ENCODE peak calls at places on chromosomes 1 and 21, in seven cellular contexts. One of them, this sample, is unnamed.

GRCh38 chr1:12245116-12245515 is 15.3 kb downstream of the VPS13D start:
- DNase-seq in brain microvascular endothelial cell: no peak
- DNase-seq in thoracic aorta: no peak
- DNase-seq in stimulated activated CD4-positive, alpha-beta T cell treated with anti-CD3 and anti-CD28 coated beads, Interleukin-15, amount 100 ng/mL, for 24 hours: no peak
- DNase-seq in cardiac septum: no peak
- DNase-seq in stimulated activated CD8-positive, alpha-beta memory T cell treated with anti-CD3 and anti-CD28 coated beads, Interleukin-15, amount 100 ng/mL, for 24 hours: no peak
- DNase-seq in stromal cell of bone marrow: peak
- DNase-seq in this sample: no peak

GRCh38 chr1:201447911-201448871 is 20.8 kb downstream of the PHLDA3 start:
- DNase-seq in brain microvascular endothelial cell: peak
- DNase-seq in thoracic aorta: no peak
- DNase-seq in stimulated activated CD4-positive, alpha-beta T cell treated with anti-CD3 and anti-CD28 coated beads, Interleukin-15, amount 100 ng/mL, for 24 hours: peak
- DNase-seq in cardiac septum: peak
- DNase-seq in stimulated activated CD8-positive, alpha-beta memory T cell treated with anti-CD3 and anti-CD28 coated beads, Interleukin-15, amount 100 ng/mL, for 24 hours: peak
- DNase-seq in stromal cell of bone marrow: no peak
- DNase-seq in this sample: peak

GRCh38 chr1:203028067-203028783 is 1.9 kb downstream of the PPFIA4 start:
- DNase-seq in brain microvascular endothelial cell: no peak
- DNase-seq in thoracic aorta: no peak
- DNase-seq in stimulated activated CD4-positive, alpha-beta T cell treated with anti-CD3 and anti-CD28 coated beads, Interleukin-15, amount 100 ng/mL, for 24 hours: no peak
- DNase-seq in cardiac septum: no peak
- DNase-seq in stimulated activated CD8-positive, alpha-beta memory T cell treated with anti-CD3 and anti-CD28 coated beads, Interleukin-15, amount 100 ng/mL, for 24 hours: no peak
- DNase-seq in stromal cell of bone marrow: no peak
- DNase-seq in this sample: no peak

GRCh38 chr1:147534386-147534785 is 6.9 kb upstream of the BCL9 start:
- DNase-seq in brain microvascular endothelial cell: no peak
- DNase-seq in thoracic aorta: no peak
- DNase-seq in stimulated activated CD4-positive, alpha-beta T cell treated with anti-CD3 and anti-CD28 coated beads, Interleukin-15, amount 100 ng/mL, for 24 hours: no peak
- DNase-seq in cardiac septum: no peak
- DNase-seq in stimulated activated CD8-positive, alpha-beta memory T cell treated with anti-CD3 and anti-CD28 coated beads, Interleukin-15, amount 100 ng/mL, for 24 hours: no peak
- DNase-seq in stromal cell of bone marrow: peak
- DNase-seq in this sample: no peak

GRCh38 chr1:97006044-97006676 is 284.6 kb downstream of the PTBP2 start:
- DNase-seq in brain microvascular endothelial cell: peak
- DNase-seq in thoracic aorta: no peak
- DNase-seq in stimulated activated CD4-positive, alpha-beta T cell treated with anti-CD3 and anti-CD28 coated beads, Interleukin-15, amount 100 ng/mL, for 24 hours: no peak
- DNase-seq in cardiac septum: no peak
- DNase-seq in stimulated activated CD8-positive, alpha-beta memory T cell treated with anti-CD3 and anti-CD28 coated beads, Interleukin-15, amount 100 ng/mL, for 24 hours: no peak
- DNase-seq in stromal cell of bone marrow: peak
- DNase-seq in this sample: peak

GRCh38 chr21:39115659-39116235 is 67.5 kb downstream of the PSMG1 start:
- DNase-seq in brain microvascular endothelial cell: no peak
- DNase-seq in thoracic aorta: no peak
- DNase-seq in stimulated activated CD4-positive, alpha-beta T cell treated with anti-CD3 and anti-CD28 coated beads, Interleukin-15, amount 100 ng/mL, for 24 hours: no peak
- DNase-seq in cardiac septum: no peak
- DNase-seq in stimulated activated CD8-positive, alpha-beta memory T cell treated with anti-CD3 and anti-CD28 coated beads, Interleukin-15, amount 100 ng/mL, for 24 hours: no peak
- DNase-seq in stromal cell of bone marrow: no peak
- DNase-seq in this sample: no peak

GRCh38 chr1:16625497-16626408 is 12.4 kb upstream of the NBPF1 start:
- DNase-seq in brain microvascular endothelial cell: no peak
- DNase-seq in thoracic aorta: no peak
- DNase-seq in stimulated activated CD4-positive, alpha-beta T cell treated with anti-CD3 and anti-CD28 coated beads, Interleukin-15, amount 100 ng/mL, for 24 hours: no peak
- DNase-seq in cardiac septum: peak
- DNase-seq in stimulated activated CD8-positive, alpha-beta memory T cell treated with anti-CD3 and anti-CD28 coated beads, Interleukin-15, amount 100 ng/mL, for 24 hours: no peak
- DNase-seq in stromal cell of bone marrow: no peak
- DNase-seq in this sample: no peak

GRCh38 chr1:223887724-223888428 is 42.1 kb upstream of the TP53BP2 start:
- DNase-seq in brain microvascular endothelial cell: peak
- DNase-seq in thoracic aorta: peak
- DNase-seq in stimulated activated CD4-positive, alpha-beta T cell treated with anti-CD3 and anti-CD28 coated beads, Interleukin-15, amount 100 ng/mL, for 24 hours: no peak
- DNase-seq in cardiac septum: no peak
- DNase-seq in stimulated activated CD8-positive, alpha-beta memory T cell treated with anti-CD3 and anti-CD28 coated beads, Interleukin-15, amount 100 ng/mL, for 24 hours: no peak
- DNase-seq in stromal cell of bone marrow: peak
- DNase-seq in this sample: no peak

GRCh38 chr1:32345289-32345827 is 9.3 kb upstream of the MARCKSL1 start:
- DNase-seq in brain microvascular endothelial cell: no peak
- DNase-seq in thoracic aorta: no peak
- DNase-seq in stimulated activated CD4-positive, alpha-beta T cell treated with anti-CD3 and anti-CD28 coated beads, Interleukin-15, amount 100 ng/mL, for 24 hours: no peak
- DNase-seq in cardiac septum: no peak
- DNase-seq in stimulated activated CD8-positive, alpha-beta memory T cell treated with anti-CD3 and anti-CD28 coated beads, Interleukin-15, amount 100 ng/mL, for 24 hours: no peak
- DNase-seq in stromal cell of bone marrow: no peak
- DNase-seq in this sample: no peak

GRCh38 chr1:202192770-202193613 is 607 bp upstream of the LGR6 start:
- DNase-seq in brain microvascular endothelial cell: peak
- DNase-seq in thoracic aorta: no peak
- DNase-seq in stimulated activated CD4-positive, alpha-beta T cell treated with anti-CD3 and anti-CD28 coated beads, Interleukin-15, amount 100 ng/mL, for 24 hours: peak
- DNase-seq in cardiac septum: no peak
- DNase-seq in stimulated activated CD8-positive, alpha-beta memory T cell treated with anti-CD3 and anti-CD28 coated beads, Interleukin-15, amount 100 ng/mL, for 24 hours: peak
- DNase-seq in stromal cell of bone marrow: no peak
- DNase-seq in this sample: peak

GRCh38 chr1:15261155-15262002 is 14.4 kb downstream of the FHAD1 start:
- DNase-seq in brain microvascular endothelial cell: no peak
- DNase-seq in thoracic aorta: no peak
- DNase-seq in stimulated activated CD4-positive, alpha-beta T cell treated with anti-CD3 and anti-CD28 coated beads, Interleukin-15, amount 100 ng/mL, for 24 hours: peak
- DNase-seq in cardiac septum: no peak
- DNase-seq in stimulated activated CD8-positive, alpha-beta memory T cell treated with anti-CD3 and anti-CD28 coated beads, Interleukin-15, amount 100 ng/mL, for 24 hours: no peak
- DNase-seq in stromal cell of bone marrow: no peak
- DNase-seq in this sample: no peak

GRCh38 chr1:235397733-235398132 is 30.5 kb downstream of the TBCE start:
- DNase-seq in brain microvascular endothelial cell: peak
- DNase-seq in thoracic aorta: no peak
- DNase-seq in stimulated activated CD4-positive, alpha-beta T cell treated with anti-CD3 and anti-CD28 coated beads, Interleukin-15, amount 100 ng/mL, for 24 hours: no peak
- DNase-seq in cardiac septum: no peak
- DNase-seq in stimulated activated CD8-positive, alpha-beta memory T cell treated with anti-CD3 and anti-CD28 coated beads, Interleukin-15, amount 100 ng/mL, for 24 hours: no peak
- DNase-seq in stromal cell of bone marrow: peak
- DNase-seq in this sample: no peak

GRCh38 chr1:234486858-234487830 is 8.2 kb upstream of the TARBP1 start:
- DNase-seq in brain microvascular endothelial cell: peak
- DNase-seq in thoracic aorta: no peak
- DNase-seq in stimulated activated CD4-positive, alpha-beta T cell treated with anti-CD3 and anti-CD28 coated beads, Interleukin-15, amount 100 ng/mL, for 24 hours: peak
- DNase-seq in cardiac septum: no peak
- DNase-seq in stimulated activated CD8-positive, alpha-beta memory T cell treated with anti-CD3 and anti-CD28 coated beads, Interleukin-15, amount 100 ng/mL, for 24 hours: no peak
- DNase-seq in stromal cell of bone marrow: peak
- DNase-seq in this sample: no peak

GRCh38 chr1:153774036-153774435 is 1.2 kb upstream of the SLC27A3 start:
- DNase-seq in brain microvascular endothelial cell: no peak
- DNase-seq in thoracic aorta: no peak
- DNase-seq in stimulated activated CD4-positive, alpha-beta T cell treated with anti-CD3 and anti-CD28 coated beads, Interleukin-15, amount 100 ng/mL, for 24 hours: no peak
- DNase-seq in cardiac septum: no peak
- DNase-seq in stimulated activated CD8-positive, alpha-beta memory T cell treated with anti-CD3 and anti-CD28 coated beads, Interleukin-15, amount 100 ng/mL, for 24 hours: no peak
- DNase-seq in stromal cell of bone marrow: no peak
- DNase-seq in this sample: no peak

GRCh38 chr1:99481391-99481996 is 164.4 kb upstream of the PALMD start:
- DNase-seq in brain microvascular endothelial cell: peak
- DNase-seq in thoracic aorta: no peak
- DNase-seq in stimulated activated CD4-positive, alpha-beta T cell treated with anti-CD3 and anti-CD28 coated beads, Interleukin-15, amount 100 ng/mL, for 24 hours: peak
- DNase-seq in cardiac septum: no peak
- DNase-seq in stimulated activated CD8-positive, alpha-beta memory T cell treated with anti-CD3 and anti-CD28 coated beads, Interleukin-15, amount 100 ng/mL, for 24 hours: no peak
- DNase-seq in stromal cell of bone marrow: peak
- DNase-seq in this sample: peak

GRCh38 chr21:38386967-38387366 is 111.3 kb downstream of the ERG start:
- DNase-seq in brain microvascular endothelial cell: peak
- DNase-seq in thoracic aorta: no peak
- DNase-seq in stimulated activated CD4-positive, alpha-beta T cell treated with anti-CD3 and anti-CD28 coated beads, Interleukin-15, amount 100 ng/mL, for 24 hours: no peak
- DNase-seq in cardiac septum: peak
- DNase-seq in stimulated activated CD8-positive, alpha-beta memory T cell treated with anti-CD3 and anti-CD28 coated beads, Interleukin-15, amount 100 ng/mL, for 24 hours: no peak
- DNase-seq in stromal cell of bone marrow: no peak
- DNase-seq in this sample: no peak

GRCh38 chr1:81186271-81186670 is 614.5 kb upstream of the ADGRL2 start:
- DNase-seq in brain microvascular endothelial cell: no peak
- DNase-seq in thoracic aorta: no peak
- DNase-seq in stimulated activated CD4-positive, alpha-beta T cell treated with anti-CD3 and anti-CD28 coated beads, Interleukin-15, amount 100 ng/mL, for 24 hours: no peak
- DNase-seq in cardiac septum: no peak
- DNase-seq in stimulated activated CD8-positive, alpha-beta memory T cell treated with anti-CD3 and anti-CD28 coated beads, Interleukin-15, amount 100 ng/mL, for 24 hours: no peak
- DNase-seq in stromal cell of bone marrow: no peak
- DNase-seq in this sample: no peak

GRCh38 chr1:11784993-11785769 is 20.6 kb downstream of the MTHFR start:
- DNase-seq in brain microvascular endothelial cell: no peak
- DNase-seq in thoracic aorta: no peak
- DNase-seq in stimulated activated CD4-positive, alpha-beta T cell treated with anti-CD3 and anti-CD28 coated beads, Interleukin-15, amount 100 ng/mL, for 24 hours: peak
- DNase-seq in cardiac septum: peak
- DNase-seq in stimulated activated CD8-positive, alpha-beta memory T cell treated with anti-CD3 and anti-CD28 coated beads, Interleukin-15, amount 100 ng/mL, for 24 hours: no peak
- DNase-seq in stromal cell of bone marrow: no peak
- DNase-seq in this sample: no peak

GRCh38 chr1:65075123-65075976 is 72.7 kb upstream of the AK4 start:
- DNase-seq in brain microvascular endothelial cell: peak
- DNase-seq in thoracic aorta: no peak
- DNase-seq in stimulated activated CD4-positive, alpha-beta T cell treated with anti-CD3 and anti-CD28 coated beads, Interleukin-15, amount 100 ng/mL, for 24 hours: peak
- DNase-seq in cardiac septum: no peak
- DNase-seq in stimulated activated CD8-positive, alpha-beta memory T cell treated with anti-CD3 and anti-CD28 coated beads, Interleukin-15, amount 100 ng/mL, for 24 hours: no peak
- DNase-seq in stromal cell of bone marrow: peak
- DNase-seq in this sample: no peak

GRCh38 chr1:184622136-184622823 is 132.4 kb downstream of the EDEM3 start:
- DNase-seq in brain microvascular endothelial cell: peak
- DNase-seq in thoracic aorta: peak
- DNase-seq in stimulated activated CD4-positive, alpha-beta T cell treated with anti-CD3 and anti-CD28 coated beads, Interleukin-15, amount 100 ng/mL, for 24 hours: no peak
- DNase-seq in cardiac septum: no peak
- DNase-seq in stimulated activated CD8-positive, alpha-beta memory T cell treated with anti-CD3 and anti-CD28 coated beads, Interleukin-15, amount 100 ng/mL, for 24 hours: no peak
- DNase-seq in stromal cell of bone marrow: peak
- DNase-seq in this sample: no peak

GRCh38 chr1:12053752-12054548 is 9.2 kb upstream of the TNFRSF8 start:
- DNase-seq in brain microvascular endothelial cell: no peak
- DNase-seq in thoracic aorta: no peak
- DNase-seq in stimulated activated CD4-positive, alpha-beta T cell treated with anti-CD3 and anti-CD28 coated beads, Interleukin-15, amount 100 ng/mL, for 24 hours: peak
- DNase-seq in cardiac septum: no peak
- DNase-seq in stimulated activated CD8-positive, alpha-beta memory T cell treated with anti-CD3 and anti-CD28 coated beads, Interleukin-15, amount 100 ng/mL, for 24 hours: no peak
- DNase-seq in stromal cell of bone marrow: no peak
- DNase-seq in this sample: no peak

GRCh38 chr1:91819038-91819788 is 66.7 kb downstream of the TGFBR3 start:
- DNase-seq in brain microvascular endothelial cell: no peak
- DNase-seq in thoracic aorta: no peak
- DNase-seq in stimulated activated CD4-positive, alpha-beta T cell treated with anti-CD3 and anti-CD28 coated beads, Interleukin-15, amount 100 ng/mL, for 24 hours: no peak
- DNase-seq in cardiac septum: no peak
- DNase-seq in stimulated activated CD8-positive, alpha-beta memory T cell treated with anti-CD3 and anti-CD28 coated beads, Interleukin-15, amount 100 ng/mL, for 24 hours: no peak
- DNase-seq in stromal cell of bone marrow: no peak
- DNase-seq in this sample: no peak

GRCh38 chr1:53585116-53585515 is 125.9 kb downstream of the DMRTB1 start:
- DNase-seq in brain microvascular endothelial cell: peak
- DNase-seq in thoracic aorta: no peak
- DNase-seq in stimulated activated CD4-positive, alpha-beta T cell treated with anti-CD3 and anti-CD28 coated beads, Interleukin-15, amount 100 ng/mL, for 24 hours: peak
- DNase-seq in cardiac septum: peak
- DNase-seq in stimulated activated CD8-positive, alpha-beta memory T cell treated with anti-CD3 and anti-CD28 coated beads, Interleukin-15, amount 100 ng/mL, for 24 hours: no peak
- DNase-seq in stromal cell of bone marrow: no peak
- DNase-seq in this sample: no peak

GRCh38 chr1:53685272-53686051 is 53.5 kb downstream of the GLIS1 start:
- DNase-seq in brain microvascular endothelial cell: peak
- DNase-seq in thoracic aorta: no peak
- DNase-seq in stimulated activated CD4-positive, alpha-beta T cell treated with anti-CD3 and anti-CD28 coated beads, Interleukin-15, amount 100 ng/mL, for 24 hours: no peak
- DNase-seq in cardiac septum: no peak
- DNase-seq in stimulated activated CD8-positive, alpha-beta memory T cell treated with anti-CD3 and anti-CD28 coated beads, Interleukin-15, amount 100 ng/mL, for 24 hours: no peak
- DNase-seq in stromal cell of bone marrow: no peak
- DNase-seq in this sample: no peak

GRCh38 chr1:107548276-107548675 is 407.4 kb downstream of the NTNG1 start:
- DNase-seq in brain microvascular endothelial cell: no peak
- DNase-seq in thoracic aorta: no peak
- DNase-seq in stimulated activated CD4-positive, alpha-beta T cell treated with anti-CD3 and anti-CD28 coated beads, Interleukin-15, amount 100 ng/mL, for 24 hours: no peak
- DNase-seq in cardiac septum: no peak
- DNase-seq in stimulated activated CD8-positive, alpha-beta memory T cell treated with anti-CD3 and anti-CD28 coated beads, Interleukin-15, amount 100 ng/mL, for 24 hours: no peak
- DNase-seq in stromal cell of bone marrow: no peak
- DNase-seq in this sample: no peak

This sample was measured in NCI-H1048.